ENCODE peak calls at places on chromosomes 3 and 15, in four cellular contexts. T, L, H and O are unnamed samples.
A peak's percentile ranks its signal among the peaks of the same experiment; 100 is the strongest.

GRCh38 chr15:60548101-60548500 is 69.2 kb upstream of the ICE2 start:
- DNase-seq in T (no peak), L (no peak), H (peak; percentile 67), O (no peak)

GRCh38 chr3:169044341-169045113 is 619.0 kb downstream of the MECOM start:
- DNase-seq in T (peak; percentile 61), L (peak; percentile 69), H (no peak), O (no peak)

GRCh38 chr3:24086597-24087369 is 141.7 kb downstream of the NR1D2 start:
- DNase-seq in T (peak; percentile 29), L (no peak), H (no peak), O (no peak)

GRCh38 chr3:24220859-24221657 is 273.6 kb downstream of the THRB start:
- DNase-seq in T (peak; percentile 91), L (peak; percentile 91), H (no peak), O (no peak)

GRCh38 chr3:46883252-46884185 is 6.0 kb downstream of the PTH1R start:
- DNase-seq in T (peak; percentile 35), L (no peak), H (no peak), O (no peak)

GRCh38 chr3:123021986-123022510 is 5.5 kb downstream of the SEMA5B start:
- DNase-seq in T (no peak), L (no peak), H (no peak), O (no peak)

GRCh38 chr15:98914626-98915025 is 93.0 kb downstream of the PGPEP1L start:
- DNase-seq in T (peak; percentile 73), L (peak; percentile 82), H (no peak), O (no peak)

GRCh38 chr15:101100593-101101442 is 151.0 kb downstream of the CHSY1 start:
- DNase-seq in T (no peak), L (no peak), H (no peak), O (no peak)

GRCh38 chr3:127083778-127084355 is 101.0 kb downstream of the PLXNA1 start:
- DNase-seq in T (no peak), L (no peak), H (no peak), O (no peak)

GRCh38 chr3:131361464-131362421 is 19.8 kb upstream of the NUDT16 start:
- DNase-seq in T (peak; percentile 45), L (no peak), H (peak; percentile 9), O (peak; percentile 70)

GRCh38 chr3:46496745-46497555 is 826 bp upstream of the RTP3 start:
- DNase-seq in T (peak; percentile 23), L (no peak), H (no peak), O (peak; percentile 54)

GRCh38 chr3:119352235-119352634 is 58.1 kb downstream of the ARHGAP31 start:
- DNase-seq in T (peak; percentile 27), L (no peak), H (peak; percentile 79), O (peak; percentile 33)

GRCh38 chr15:76935620-76936019 is 4.1 kb downstream of the RCN2 start:
- DNase-seq in T (no peak), L (no peak), H (peak; percentile 58), O (no peak)

GRCh38 chr15:62482715-62483429 is 317.8 kb upstream of the C2CD4B start:
- DNase-seq in T (no peak), L (peak; percentile 22), H (peak; percentile 41), O (peak; percentile 31)

GRCh38 chr3:114565201-114565600 is 271.4 kb downstream of the TIGIT start:
- DNase-seq in T (no peak), L (no peak), H (no peak), O (no peak)

GRCh38 chr3:48784426-48785120 is 63.1 kb downstream of the PRKAR2A start:
- DNase-seq in T (peak; percentile 16), L (no peak), H (no peak), O (no peak)

GRCh38 chr15:28273468-28273867 is 48.5 kb downstream of the HERC2 start:
- DNase-seq in T (peak; percentile 49), L (no peak), H (no peak), O (no peak)

GRCh38 chr3:194255252-194256039 is 95.7 kb downstream of the CPN2 start:
- DNase-seq in T (peak; percentile 81), L (no peak), H (peak; percentile 70), O (no peak)

GRCh38 chr3:101638262-101638745 is 38.6 kb downstream of the ZBTB11 start:
- DNase-seq in T (no peak), L (no peak), H (no peak), O (no peak)

GRCh38 chr15:59251001-59251845 is 44.6 kb downstream of the LDHAL6B start:
- DNase-seq in T (no peak), L (no peak), H (peak; percentile 67), O (no peak)